ENCODE peak calls at places on chromosomes 16 and 17, in six cellular contexts. K, N, E, F, P and X are unnamed samples.
A peak's percentile ranks its signal among the peaks of the same experiment; 100 is the strongest.

GRCh38 chr17:10871914-10872313 is 34.0 kb upstream of the PIRT start:
- DNase-seq in N (peak; percentile 50), F (no peak), P (no peak), E (no peak), K (no peak), X (no peak)

GRCh38 chr16:2692251-2692947 is 10.1 kb downstream of the KCTD5 start:
- DNase-seq in E (no peak), F (no peak), P (peak; percentile 79), N (no peak), K (no peak), X (no peak)

GRCh38 chr17:52157603-52158449 is 688 bp downstream of the CA10 start:
- DNase-seq in E (no peak), P (peak; percentile 39), K (no peak), F (no peak), N (no peak), X (no peak)

GRCh38 chr17:28509784-28510183 is 3.6 kb downstream of the FOXN1 start:
- DNase-seq in N (no peak), E (no peak), P (no peak), K (no peak), F (no peak), X (no peak)

GRCh38 chr17:74757931-74758845 is 9.8 kb downstream of the NHERF1 start:
- DNase-seq in K (no peak), P (no peak), F (no peak), E (no peak), N (no peak), X (no peak)

GRCh38 chr17:19464033-19465026 is 53.3 kb downstream of the RNF112 start:
- DNase-seq in E (no peak), P (no peak), F (peak; percentile 59), N (no peak), K (no peak), X (no peak)

GRCh38 chr17:59725691-59726090 is 18.2 kb downstream of the VMP1 start:
- DNase-seq in N (no peak), P (no peak), K (no peak), E (no peak), F (no peak), X (no peak)

GRCh38 chr16:82638095-82638798 is 11.5 kb downstream of the CDH13 start:
- DNase-seq in K (no peak), E (no peak), N (no peak), P (no peak), F (no peak), X (no peak)

GRCh38 chr17:66354981-66355380 is 52.6 kb downstream of the PRKCA start:
- DNase-seq in F (no peak), P (no peak), E (no peak), K (peak; percentile 54), N (no peak), X (no peak)

GRCh38 chr16:87101903-87102302 is 215.3 kb downstream of the C16orf95 start:
- DNase-seq in F (no peak), P (no peak), N (no peak), K (no peak), E (no peak), X (no peak)

GRCh38 chr17:74356640-74357465 is 4.8 kb downstream of the BTBD17 start:
- DNase-seq in E (no peak), K (no peak), P (no peak), F (no peak), N (no peak), X (no peak)

GRCh38 chr16:59573528-59574271 is 839.6 kb upstream of the GOT2 start:
- DNase-seq in P (no peak), K (peak; percentile 64), F (no peak), E (no peak), N (no peak), X (no peak)

GRCh38 chr17:74089869-74090464 is 113.5 kb upstream of the RPL38 start:
- DNase-seq in K (no peak), E (no peak), F (no peak), P (no peak), N (no peak), X (no peak)

GRCh38 chr16:3961449-3961849 is 80.9 kb upstream of the CREBBP start:
- DNase-seq in E (no peak), N (peak; percentile 63), F (no peak), P (peak; percentile 39), K (no peak), X (no peak)

GRCh38 chr17:4187076-4187475 is 44.1 kb downstream of the CYB5D2 start:
- DNase-seq in N (no peak), F (no peak), K (no peak), P (no peak), E (no peak), X (no peak)

GRCh38 chr17:32519769-32520701 is 33.2 kb downstream of the CDK5R1 start:
- DNase-seq in E (peak; percentile 48), F (peak; percentile 61), N (no peak), K (no peak), P (no peak), X (no peak)

GRCh38 chr17:31722251-31723056 is 136.6 kb downstream of the COPRS start:
- DNase-seq in K (no peak), F (no peak), P (no peak), E (no peak), N (no peak), X (no peak)

GRCh38 chr16:69423189-69423588 is 1.2 kb upstream of the CYB5B start:
- DNase-seq in E (no peak), P (no peak), N (no peak), F (no peak), K (no peak), X (no peak)

GRCh38 chr16:65453646-65454045 is 331.8 kb upstream of the CDH11 start:
- DNase-seq in N (no peak), K (no peak), E (no peak), F (no peak), P (no peak), X (peak; percentile 21)

GRCh38 chr16:72085002-72085401 is 8.4 kb downstream of the TXNL4B start:
- DNase-seq in N (no peak), E (no peak), K (no peak), P (no peak), F (no peak), X (no peak)

GRCh38 chr16:27254262-27254811 is 14.2 kb downstream of the NSMCE1 start:
- DNase-seq in N (no peak), E (no peak), K (no peak), P (no peak), F (no peak), X (peak; percentile 19)

GRCh38 chr16:86477642-86478041 is 32.7 kb upstream of the FOXF1 start:
- DNase-seq in P (no peak), K (no peak), E (no peak), N (no peak), F (no peak), X (no peak)

GRCh38 chr17:63976702-63977101 is 4.0 kb upstream of the SCN4A start:
- DNase-seq in F (no peak), N (no peak), E (no peak), K (no peak), P (no peak), X (no peak)

GRCh38 chr17:77857613-77858012 is 100.9 kb upstream of the TNRC6C start:
- DNase-seq in F (no peak), N (no peak), K (no peak), P (no peak), E (no peak), X (no peak)

GRCh38 chr17:77859035-77859360 is 99.5 kb upstream of the TNRC6C start:
- DNase-seq in N (no peak), E (no peak), P (no peak), K (no peak), F (peak; percentile 53), X (no peak)

GRCh38 chr17:77859411-77859810 is 99.1 kb upstream of the TNRC6C start:
- DNase-seq in P (no peak), F (peak; percentile 61), K (no peak), N (no peak), E (no peak), X (no peak)

GRCh38 chr17:77857306-77857555 is 101.3 kb upstream of the TNRC6C start:
- DNase-seq in N (no peak), F (no peak), K (no peak), P (no peak), E (no peak), X (no peak)

GRCh38 chr17:77858291-77859034 is 100.0 kb upstream of the TNRC6C start:
- DNase-seq in N (no peak), K (no peak), E (no peak), P (no peak), F (peak; percentile 15), X (no peak)
- H3K27ac ChIP-seq in N (no peak overlapping the region), K (no peak overlapping the region), E (no peak overlapping the region), P (no peak overlapping the region), F (no peak overlapping the region), X (no peak overlapping the region)

GRCh38 chr16:29862884-29863668 is at the start of gene CDIPT:
- DNase-seq in F (peak; percentile 97), P (peak; percentile 97), N (peak; percentile 90), E (peak; percentile 91), K (peak; percentile 93), X (peak; percentile 97)
- TF ChIP-seq CTCF in F (peak; percentile 45), P (peak; percentile 39), N (peak; percentile 25), E (peak; percentile 42), K (peak; percentile 59), X (peak; percentile 84)

DNA sequence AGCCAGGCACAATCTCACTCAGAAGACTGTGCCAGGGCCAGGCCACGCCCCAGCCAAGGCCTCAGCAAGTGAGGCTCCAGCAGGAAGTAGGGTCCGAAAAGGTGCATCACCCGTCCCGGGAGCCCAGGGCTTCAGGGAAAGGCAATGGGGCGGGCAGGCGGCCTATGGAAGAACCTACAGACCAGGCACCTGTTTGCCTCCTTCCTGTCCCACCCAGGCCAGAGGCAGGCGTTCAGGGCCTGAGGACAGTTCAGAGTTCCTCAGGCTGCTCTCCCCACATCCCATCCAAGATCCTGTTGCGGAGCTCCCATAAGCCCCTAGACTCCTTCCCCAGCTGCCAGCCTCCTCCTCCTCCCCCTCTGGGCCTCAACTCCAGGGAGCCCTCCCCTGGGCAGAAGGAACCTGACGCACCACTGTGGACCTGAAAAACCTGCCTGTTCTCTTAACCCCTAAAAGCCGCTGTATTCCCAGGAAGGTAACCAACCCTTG is 2.3 kb downstream of the CLUH start:
- DNase-seq in N (peak; percentile 88), F (peak; percentile 83), E (no peak), K (no peak), P (peak; percentile 65), X (no peak)
- H3K27ac ChIP-seq in N (peak overlapping the region; percentile 87), F (peak overlapping the region; percentile 77), E (no peak overlapping the region), K (no peak overlapping the region), P (peak overlapping the region; percentile 91), X (peak overlapping the region; percentile 83)

DNA sequence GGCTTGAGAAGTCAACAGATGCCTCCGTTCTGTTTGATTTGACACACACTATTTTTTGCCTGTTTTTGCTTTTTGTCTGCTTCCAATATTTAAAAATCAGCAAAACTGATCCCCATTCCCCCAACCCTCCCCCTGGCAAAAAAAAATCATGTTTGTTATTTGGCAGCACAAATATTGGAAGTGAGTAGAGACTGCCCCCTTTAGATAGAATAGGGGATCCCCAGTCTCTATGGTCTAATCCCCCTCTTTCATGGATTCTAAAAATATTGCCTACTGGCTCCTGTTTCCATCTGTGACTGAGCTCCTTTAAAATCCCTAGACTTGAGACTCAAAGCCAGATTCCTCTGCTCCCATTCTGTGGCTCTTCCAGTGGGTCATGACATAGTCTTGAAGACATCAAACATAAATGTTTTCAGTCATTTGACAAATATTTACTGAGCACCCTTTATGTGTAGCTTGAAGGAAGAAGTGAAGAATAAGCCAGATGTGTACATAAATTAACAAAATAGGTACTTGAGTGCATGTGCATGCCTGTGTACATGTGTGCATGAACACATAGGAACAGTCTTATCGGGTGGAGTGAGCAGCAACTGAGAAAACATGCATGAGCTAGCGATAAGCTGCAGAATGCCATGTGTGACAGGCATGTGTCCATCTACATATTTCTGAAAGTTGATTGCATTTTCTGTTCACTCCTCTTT is 101.2 kb downstream of the SALL1 start:
- DNase-seq in F (no peak), E (no peak), K (no peak), P (no peak), N (no peak), X (no peak)
- TF ChIP-seq CTCF in F (no peak), E (no peak), K (no peak), P (no peak), N (no peak), X (no peak)